ENCODE peak calls at places on chromosome 7, in four cellular contexts. X is WTC11, L is thoracic aorta, P is foreskin fibroblast. B is an unnamed sample.

GRCh38 chr7:135353832-135354231 is 120.2 kb downstream of the STRA8 start:
- DNase-seq in X (no peak), L (no peak), P (no peak), B (peak)

GRCh38 chr7:122067077-122067476 is 77.0 kb downstream of the AASS start:
- DNase-seq in X (no peak), L (no peak), P (no peak), B (no peak)

GRCh38 chr7:33841031-33841430 is 64.3 kb upstream of the BMPER start:
- DNase-seq in X (no peak), L (no peak), P (no peak), B (no peak)

GRCh38 chr7:131489881-131490280 is 66.5 kb downstream of the PODXL start:
- DNase-seq in X (no peak), L (no peak), P (no peak), B (no peak)

GRCh38 chr7:153193144-153193595 is 433.6 kb downstream of the ACTR3B start:
- DNase-seq in X (peak), L (no peak), P (no peak), B (peak)

GRCh38 chr7:154598405-154598804 is 404.5 kb downstream of the PAXIP1 start:
- DNase-seq in X (no peak), L (no peak), P (no peak), B (no peak)

GRCh38 chr7:45592230-45592991 is 18.2 kb downstream of the ADCY1 start:
- DNase-seq in X (no peak), L (no peak), P (no peak), B (no peak)

GRCh38 chr7:135349746-135350145 is 116.1 kb downstream of the STRA8 start:
- DNase-seq in X (no peak), L (no peak), P (peak), B (peak)

GRCh38 chr7:77439572-77439971 is 23.4 kb upstream of the GSAP start:
- DNase-seq in X (no peak), L (no peak), P (no peak), B (peak)

GRCh38 chr7:130756316-130756715 is 22.3 kb upstream of the KLF14 start:
- DNase-seq in X (no peak), L (no peak), P (no peak), B (no peak)

GRCh38 chr7:151876899-151877777 is at the start of gene PRKAG2:
- DNase-seq in X (peak), L (peak), P (peak), B (peak)

GRCh38 chr7:28329616-28330373 is 82.5 kb upstream of the CREB5 start:
- DNase-seq in X (no peak), L (no peak), P (no peak), B (no peak)

GRCh38 chr7:2523941-2524807 is 4.6 kb downstream of the LFNG start:
- DNase-seq in X (peak), L (no peak), P (no peak), B (peak)

GRCh38 chr7:102273749-102274712 is 12.6 kb upstream of the SH2B2 start:
- DNase-seq in X (no peak), L (no peak), P (no peak), B (peak)

GRCh38 chr7:5393748-5394147 is 29.9 kb downstream of the TNRC18 start:
- DNase-seq in X (no peak), L (no peak), P (no peak), B (no peak)

GRCh38 chr7:130853503-130854279 is 119.7 kb upstream of the KLF14 start:
- DNase-seq in X (no peak), L (no peak), P (peak), B (peak)

GRCh38 chr7:144452064-144452463 is 48.6 kb upstream of the NOBOX start:
- DNase-seq in X (no peak), L (no peak), P (no peak), B (peak)

GRCh38 chr7:157517782-157518513 is 181.1 kb downstream of the DNAJB6 start:
- DNase-seq in X (no peak), L (no peak), P (no peak), B (no peak)

GRCh38 chr7:71752171-71752935 is 620.4 kb downstream of the GALNT17 start:
- DNase-seq in X (peak), L (no peak), P (no peak), B (peak)

GRCh38 chr7:129778770-129779601 is 167.5 kb downstream of the NRF1 start:
- DNase-seq in X (peak), L (no peak), P (no peak), B (peak)

GRCh38 chr7:24911213-24911603 is 68.8 kb downstream of the OSBPL3 start:
- DNase-seq in X (no peak), L (no peak), P (no peak), B (no peak)

GRCh38 chr7:127979113-127979727 is 52.0 kb downstream of the LRRC4 start:
- DNase-seq in X (no peak), L (no peak), P (no peak), B (no peak)

GRCh38 chr7:114294036-114294435 is 120.6 kb upstream of the FOXP2 start:
- DNase-seq in X (no peak), L (no peak), P (no peak), B (no peak)

GRCh38 chr7:8236781-8237407 is 25.1 kb downstream of the ICA1 start:
- DNase-seq in X (no peak), L (no peak), P (no peak), B (no peak)

GRCh38 chr7:94409561-94409960 is 14.9 kb downstream of the COL1A2 start:
- DNase-seq in X (no peak), L (no peak), P (no peak), B (no peak)

GRCh38 chr7:20019757-20020432 is 197.3 kb downstream of the MACC1 start:
- DNase-seq in X (no peak), L (no peak), P (no peak), B (no peak)

GRCh38 chr7:23607130-23607529 is 9.9 kb downstream of the CCDC126 start:
- DNase-seq in X (no peak), L (no peak), P (no peak), B (no peak)

GRCh38 chr7:1170741-1171501 is 10.9 kb upstream of the ZFAND2A start:
- DNase-seq in X (no peak), L (no peak), P (no peak), B (no peak)

GRCh38 chr7:141359740-141360413 is 191.3 kb upstream of the AGK start:
- DNase-seq in X (no peak), L (no peak), P (no peak), B (no peak)

GRCh38 chr7:66967029-66967428 is 28.4 kb downstream of the SBDS start:
- DNase-seq in X (no peak), L (no peak), P (no peak), B (no peak)

GRCh38 chr7:69882269-69882668 is 284.0 kb downstream of the AUTS2 start:
- DNase-seq in X (no peak), L (no peak), P (no peak), B (no peak)

GRCh38 chr7:11182736-11183135 is 209.1 kb downstream of the PHF14 start:
- DNase-seq in X (no peak), L (no peak), P (no peak), B (no peak)

GRCh38 chr7:79877874-79878465 is 256.7 kb upstream of the GNAI1 start:
- DNase-seq in X (no peak), L (no peak), P (no peak), B (no peak)

B was measured in epithelial cell of esophagus.